ENCODE peak calls at places on chromosomes 12 and 14, in eight cellular contexts. One of them, this sample, is unnamed.

GRCh38 chr12:87870493-87870892 is 158.7 kb downstream of the C12orf50 start:
- DNase-seq in thyroid gland: no peak
- DNase-seq in heart left ventricle: no peak
- DNase-seq in HCT116: no peak
- DNase-seq in NB4: no peak
- DNase-seq in upper lobe of left lung: no peak
- DNase-seq in A549: no peak
- DNase-seq in suprapubic skin: no peak
- DNase-seq in this sample: no peak

GRCh38 chr14:95098984-95099599 is 58.2 kb downstream of the DICER1 start:
- DNase-seq in HCT116: peak
- DNase-seq in A549: peak
- DNase-seq in suprapubic skin: no peak
- DNase-seq in NB4: peak
- DNase-seq in thyroid gland: peak
- DNase-seq in upper lobe of left lung: no peak
- DNase-seq in heart left ventricle: no peak
- DNase-seq in this sample: peak

GRCh38 chr14:50668008-50668851 is at the start of gene SAV1:
- DNase-seq in suprapubic skin: peak
- DNase-seq in A549: no peak
- DNase-seq in NB4: peak
- DNase-seq in upper lobe of left lung: peak
- DNase-seq in HCT116: peak
- DNase-seq in heart left ventricle: peak
- DNase-seq in thyroid gland: peak
- DNase-seq in this sample: peak

GRCh38 chr14:38931969-38932652 is 170.9 kb downstream of the SEC23A start:
- DNase-seq in suprapubic skin: no peak
- DNase-seq in HCT116: no peak
- DNase-seq in heart left ventricle: no peak
- DNase-seq in thyroid gland: peak
- DNase-seq in NB4: no peak
- DNase-seq in A549: no peak
- DNase-seq in upper lobe of left lung: no peak
- DNase-seq in this sample: no peak

GRCh38 chr12:113418213-113418879 is 3.8 kb upstream of the SDSL start:
- DNase-seq in HCT116: no peak
- DNase-seq in heart left ventricle: no peak
- DNase-seq in thyroid gland: no peak
- DNase-seq in NB4: no peak
- DNase-seq in A549: no peak
- DNase-seq in suprapubic skin: no peak
- DNase-seq in upper lobe of left lung: no peak
- DNase-seq in this sample: no peak

GRCh38 chr12:50618864-50619609 is 114.3 kb downstream of the DIP2B start:
- DNase-seq in heart left ventricle: no peak
- DNase-seq in upper lobe of left lung: no peak
- DNase-seq in suprapubic skin: no peak
- DNase-seq in HCT116: peak
- DNase-seq in thyroid gland: no peak
- DNase-seq in A549: no peak
- DNase-seq in NB4: no peak
- DNase-seq in this sample: no peak

GRCh38 chr12:29234965-29235364 is 85.9 kb downstream of the FAR2 start:
- DNase-seq in upper lobe of left lung: no peak
- DNase-seq in thyroid gland: no peak
- DNase-seq in NB4: no peak
- DNase-seq in suprapubic skin: no peak
- DNase-seq in A549: no peak
- DNase-seq in HCT116: no peak
- DNase-seq in heart left ventricle: no peak
- DNase-seq in this sample: no peak

GRCh38 chr12:88725592-88726143 is 145.4 kb upstream of the KITLG start:
- DNase-seq in suprapubic skin: no peak
- DNase-seq in A549: no peak
- DNase-seq in HCT116: no peak
- DNase-seq in thyroid gland: no peak
- DNase-seq in heart left ventricle: no peak
- DNase-seq in NB4: no peak
- DNase-seq in upper lobe of left lung: no peak
- DNase-seq in this sample: no peak

GRCh38 chr12:90908465-90908864 is 46.5 kb downstream of the CCER1 start:
- DNase-seq in suprapubic skin: no peak
- DNase-seq in A549: no peak
- DNase-seq in heart left ventricle: no peak
- DNase-seq in HCT116: no peak
- DNase-seq in thyroid gland: no peak
- DNase-seq in upper lobe of left lung: no peak
- DNase-seq in NB4: no peak
- DNase-seq in this sample: no peak

GRCh38 chr12:753401-754237 is 1.2 kb downstream of the WNK1 start:
- DNase-seq in NB4: peak
- DNase-seq in suprapubic skin: peak
- DNase-seq in HCT116: no peak
- DNase-seq in heart left ventricle: peak
- DNase-seq in thyroid gland: peak
- DNase-seq in A549: no peak
- DNase-seq in upper lobe of left lung: peak
- DNase-seq in this sample: peak

GRCh38 chr14:87877877-87878276 is 115.1 kb downstream of the GALC start:
- DNase-seq in heart left ventricle: no peak
- DNase-seq in NB4: no peak
- DNase-seq in A549: no peak
- DNase-seq in suprapubic skin: no peak
- DNase-seq in HCT116: no peak
- DNase-seq in upper lobe of left lung: no peak
- DNase-seq in thyroid gland: no peak
- DNase-seq in this sample: no peak

GRCh38 chr12:4280351-4281163 is 7.0 kb downstream of the CCND2 start:
- DNase-seq in NB4: no peak
- DNase-seq in A549: no peak
- DNase-seq in suprapubic skin: no peak
- DNase-seq in heart left ventricle: peak
- DNase-seq in HCT116: no peak
- DNase-seq in thyroid gland: peak
- DNase-seq in upper lobe of left lung: peak
- DNase-seq in this sample: no peak
- TF ChIP-seq POLR2A in NB4: no peak
- TF ChIP-seq POLR2A in A549: no peak
- TF ChIP-seq POLR2A in suprapubic skin: no peak
- TF ChIP-seq POLR2A in heart left ventricle: no peak
- TF ChIP-seq POLR2A in HCT116: no peak
- TF ChIP-seq POLR2A in thyroid gland: no peak
- TF ChIP-seq POLR2A in upper lobe of left lung: no peak
- TF ChIP-seq POLR2A in this sample: no peak

GRCh38 chr12:12439636-12440035 is 82.8 kb downstream of the BORCS5 start:
- DNase-seq in thyroid gland: no peak
- DNase-seq in upper lobe of left lung: no peak
- DNase-seq in A549: peak
- DNase-seq in suprapubic skin: no peak
- DNase-seq in HCT116: no peak
- DNase-seq in NB4: peak
- DNase-seq in heart left ventricle: no peak
- DNase-seq in this sample: peak
- TF ChIP-seq POLR2A in thyroid gland: no peak
- TF ChIP-seq POLR2A in upper lobe of left lung: no peak
- TF ChIP-seq POLR2A in A549: no peak
- TF ChIP-seq POLR2A in suprapubic skin: no peak
- TF ChIP-seq POLR2A in HCT116: no peak
- TF ChIP-seq POLR2A in NB4: no peak
- TF ChIP-seq POLR2A in heart left ventricle: no peak
- TF ChIP-seq POLR2A in this sample: no peak

GRCh38 chr12:6608592-6609311 is 1.6 kb upstream of the CHD4 start:
- DNase-seq in heart left ventricle: no peak
- DNase-seq in thyroid gland: no peak
- DNase-seq in suprapubic skin: no peak
- DNase-seq in A549: peak
- DNase-seq in HCT116: no peak
- DNase-seq in upper lobe of left lung: no peak
- DNase-seq in NB4: peak
- DNase-seq in this sample: peak

GRCh38 chr12:6605425-6606330 is 1.5 kb downstream of the CHD4 start:
- DNase-seq in thyroid gland: peak
- DNase-seq in suprapubic skin: no peak
- DNase-seq in HCT116: no peak
- DNase-seq in A549: peak
- DNase-seq in upper lobe of left lung: no peak
- DNase-seq in NB4: peak
- DNase-seq in heart left ventricle: no peak
- DNase-seq in this sample: peak

GRCh38 chr12:6604254-6605029 is 2.7 kb downstream of the CHD4 start:
- DNase-seq in heart left ventricle: no peak
- DNase-seq in suprapubic skin: no peak
- DNase-seq in upper lobe of left lung: no peak
- DNase-seq in A549: no peak
- DNase-seq in HCT116: no peak
- DNase-seq in thyroid gland: no peak
- DNase-seq in NB4: no peak
- DNase-seq in this sample: no peak

GRCh38 chr12:6607751-6608591 is 792 bp upstream of the CHD4 start:
- DNase-seq in suprapubic skin: no peak
- DNase-seq in NB4: peak
- DNase-seq in A549: peak
- DNase-seq in heart left ventricle: no peak
- DNase-seq in HCT116: peak
- DNase-seq in upper lobe of left lung: no peak
- DNase-seq in thyroid gland: peak
- DNase-seq in this sample: peak

GRCh38 chr12:6606331-6607131 is 648 bp downstream of the CHD4 start:
- DNase-seq in suprapubic skin: no peak
- DNase-seq in heart left ventricle: peak
- DNase-seq in thyroid gland: peak
- DNase-seq in upper lobe of left lung: peak
- DNase-seq in NB4: peak
- DNase-seq in A549: peak
- DNase-seq in HCT116: no peak
- DNase-seq in this sample: peak
- TF ChIP-seq POLR2A in suprapubic skin: no peak
- TF ChIP-seq POLR2A in heart left ventricle: no peak
- TF ChIP-seq POLR2A in thyroid gland: no peak
- TF ChIP-seq POLR2A in upper lobe of left lung: no peak
- TF ChIP-seq POLR2A in NB4: no peak
- TF ChIP-seq POLR2A in A549: no peak
- TF ChIP-seq POLR2A in HCT116: no peak
- TF ChIP-seq POLR2A in this sample: no peak

GRCh38 chr12:42944516-42944915 is 355.0 kb upstream of the PRICKLE1 start:
- DNase-seq in suprapubic skin: no peak
- DNase-seq in NB4: no peak
- DNase-seq in heart left ventricle: no peak
- DNase-seq in upper lobe of left lung: no peak
- DNase-seq in A549: no peak
- DNase-seq in HCT116: no peak
- DNase-seq in thyroid gland: no peak
- DNase-seq in this sample: no peak
- TF ChIP-seq POLR2A in suprapubic skin: no peak
- TF ChIP-seq POLR2A in NB4: no peak
- TF ChIP-seq POLR2A in heart left ventricle: no peak
- TF ChIP-seq POLR2A in upper lobe of left lung: no peak
- TF ChIP-seq POLR2A in A549: no peak
- TF ChIP-seq POLR2A in HCT116: no peak
- TF ChIP-seq POLR2A in thyroid gland: no peak
- TF ChIP-seq POLR2A in this sample: no peak

GRCh38 chr14:65431245-65431644 is 18.7 kb downstream of the FUT8 start:
- DNase-seq in thyroid gland: no peak
- DNase-seq in suprapubic skin: no peak
- DNase-seq in NB4: no peak
- DNase-seq in HCT116: no peak
- DNase-seq in upper lobe of left lung: no peak
- DNase-seq in heart left ventricle: no peak
- DNase-seq in A549: no peak
- DNase-seq in this sample: no peak
- TF ChIP-seq POLR2A in thyroid gland: no peak
- TF ChIP-seq POLR2A in suprapubic skin: no peak
- TF ChIP-seq POLR2A in NB4: no peak
- TF ChIP-seq POLR2A in HCT116: no peak
- TF ChIP-seq POLR2A in upper lobe of left lung: no peak
- TF ChIP-seq POLR2A in heart left ventricle: no peak
- TF ChIP-seq POLR2A in A549: no peak
- TF ChIP-seq POLR2A in this sample: no peak

DNA sequence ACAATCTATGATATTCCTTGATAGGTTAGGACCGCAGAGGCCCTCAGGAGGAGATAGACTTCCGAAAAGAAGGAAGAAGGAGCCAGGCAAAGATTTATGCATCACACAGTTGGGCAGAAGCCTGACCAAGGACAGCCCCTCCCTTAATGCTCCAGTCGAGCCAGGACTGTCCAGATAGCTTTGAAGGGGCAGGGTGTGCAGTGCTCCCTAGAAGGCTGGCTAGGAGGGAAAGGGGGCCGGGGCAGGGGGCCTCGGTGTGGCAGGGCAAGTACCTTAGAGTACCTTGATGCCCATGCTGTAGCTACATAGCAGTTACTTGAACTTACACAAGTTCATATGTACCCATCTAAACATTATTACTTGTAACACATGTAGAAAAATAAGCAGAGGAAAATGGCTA is 94.7 kb upstream of the NOS1 start:
- DNase-seq in NB4: no peak
- DNase-seq in suprapubic skin: no peak
- DNase-seq in thyroid gland: no peak
- DNase-seq in upper lobe of left lung: no peak
- DNase-seq in A549: no peak
- DNase-seq in heart left ventricle: no peak
- DNase-seq in HCT116: no peak
- DNase-seq in this sample: no peak
- TF ChIP-seq POLR2A in NB4: no peak
- TF ChIP-seq POLR2A in suprapubic skin: no peak
- TF ChIP-seq POLR2A in thyroid gland: no peak
- TF ChIP-seq POLR2A in upper lobe of left lung: no peak
- TF ChIP-seq POLR2A in A549: no peak
- TF ChIP-seq POLR2A in heart left ventricle: no peak
- TF ChIP-seq POLR2A in HCT116: no peak
- TF ChIP-seq POLR2A in this sample: no peak

GRCh38 chr12:110543252-110543959 is 39.7 kb downstream of the PPTC7 start:
- DNase-seq in A549: no peak
- DNase-seq in heart left ventricle: peak
- DNase-seq in suprapubic skin: peak
- DNase-seq in NB4: no peak
- DNase-seq in upper lobe of left lung: no peak
- DNase-seq in thyroid gland: peak
- DNase-seq in HCT116: no peak
- DNase-seq in this sample: no peak
- TF ChIP-seq POLR2A in A549: no peak
- TF ChIP-seq POLR2A in heart left ventricle: no peak
- TF ChIP-seq POLR2A in suprapubic skin: no peak
- TF ChIP-seq POLR2A in NB4: no peak
- TF ChIP-seq POLR2A in upper lobe of left lung: no peak
- TF ChIP-seq POLR2A in thyroid gland: peak
- TF ChIP-seq POLR2A in HCT116: no peak
- TF ChIP-seq POLR2A in this sample: no peak

This sample was measured in erythroblast.